ENCODE peak calls at places on chromosome 21, in nine cellular contexts. M is left lung, R is right lobe of liver, S is psoas muscle, L is esophagus squamous epithelium, O is stomach, I is heart left ventricle, D is ascending aorta, U is body of pancreas. E is an unnamed sample.

GRCh38 chr21:26441081-26441610 is 131.9 kb downstream of the CYYR1 start:
- DNase-seq in M (no peak), R (no peak), S (no peak), L (no peak), O (no peak), I (no peak), D (no peak), U (no peak), E (no peak)

GRCh38 chr21:44932366-44933181 is 7.3 kb upstream of the SLX9 start:
- DNase-seq in M (no peak), R (peak; percentile 78), S (peak; percentile 70), L (no peak), O (no peak), I (no peak), D (no peak), U (peak; percentile 43), E (no peak)

GRCh38 chr21:15826147-15826780 is 96.5 kb downstream of the USP25 start:
- DNase-seq in M (no peak), R (no peak), S (no peak), L (no peak), O (no peak), I (no peak), D (no peak), U (peak; percentile 27), E (no peak)

GRCh38 chr21:18249542-18250152 is 5.0 kb downstream of the CHODL start:
- DNase-seq in M (no peak), R (no peak), S (no peak), L (no peak), O (no peak), I (no peak), D (no peak), U (no peak), E (no peak)

GRCh38 chr21:40567511-40567910 is 279.4 kb downstream of the DSCAM start:
- DNase-seq in M (no peak), R (no peak), S (no peak), L (no peak), O (no peak), I (no peak), D (no peak), U (no peak), E (no peak)

GRCh38 chr21:32519945-32520884 is 65.1 kb downstream of the TCP10L start:
- DNase-seq in M (no peak), R (no peak), S (no peak), L (no peak), O (no peak), I (no peak), D (no peak), U (no peak), E (no peak)

GRCh38 chr21:18493420-18493819 is 89.8 kb upstream of the TMPRSS15 start:
- DNase-seq in M (no peak), R (no peak), S (no peak), L (no peak), O (no peak), I (no peak), D (no peak), U (no peak), E (no peak)

GRCh38 chr21:32131960-32132359 is 146.9 kb downstream of the MIS18A start:
- DNase-seq in M (no peak), R (no peak), S (no peak), L (no peak), O (no peak), I (peak; percentile 32), D (no peak), U (no peak), E (no peak)

GRCh38 chr21:28240586-28240985 is 752.1 kb downstream of the LTN1 start:
- DNase-seq in M (no peak), R (no peak), S (no peak), L (no peak), O (no peak), I (no peak), D (no peak), U (no peak), E (no peak)

GRCh38 chr21:20999567-21000169 is 1.5 kb downstream of the NCAM2 start:
- DNase-seq in M (no peak), R (no peak), S (no peak), L (no peak), O (no peak), I (no peak), D (no peak), U (peak; percentile 29), E (peak; percentile 39)

GRCh38 chr21:39461419-39461818 is 9.6 kb downstream of the SH3BGR start:
- DNase-seq in M (no peak), R (no peak), S (no peak), L (no peak), O (no peak), I (no peak), D (no peak), U (no peak), E (no peak)

GRCh38 chr21:32096411-32096810 is 182.4 kb downstream of the MIS18A start:
- DNase-seq in M (no peak), R (no peak), S (no peak), L (no peak), O (no peak), I (peak; percentile 38), D (no peak), U (no peak), E (no peak)

GRCh38 chr21:38661296-38662223 is 144.2 kb upstream of the ETS2 start:
- DNase-seq in M (peak; percentile 41), R (no peak), S (peak; percentile 56), L (no peak), O (no peak), I (peak; percentile 36), D (peak; percentile 81), U (peak; percentile 6), E (no peak)

GRCh38 chr21:43880111-43880985 is 15.3 kb downstream of the AGPAT3 start:
- DNase-seq in M (peak; percentile 47), R (no peak), S (peak; percentile 84), L (no peak), O (peak; percentile 57), I (peak; percentile 62), D (no peak), U (peak; percentile 57), E (no peak)

GRCh38 chr21:45984584-45985095 is 3.1 kb downstream of the COL6A1 start:
- DNase-seq in M (no peak), R (no peak), S (no peak), L (no peak), O (no peak), I (no peak), D (no peak), U (no peak), E (no peak)
- H3K9me3 ChIP-seq in M (no peaks in the 10 kb centered on the region), R (no peaks in the 10 kb centered on the region), S (no peaks in the 10 kb centered on the region), L (no peaks in the 10 kb centered on the region), O (no peaks in the 10 kb centered on the region), I (no peaks in the 10 kb centered on the region), D (no peaks in the 10 kb centered on the region), U (no peaks in the 10 kb centered on the region), E (no peaks in the 10 kb centered on the region)

DNA sequence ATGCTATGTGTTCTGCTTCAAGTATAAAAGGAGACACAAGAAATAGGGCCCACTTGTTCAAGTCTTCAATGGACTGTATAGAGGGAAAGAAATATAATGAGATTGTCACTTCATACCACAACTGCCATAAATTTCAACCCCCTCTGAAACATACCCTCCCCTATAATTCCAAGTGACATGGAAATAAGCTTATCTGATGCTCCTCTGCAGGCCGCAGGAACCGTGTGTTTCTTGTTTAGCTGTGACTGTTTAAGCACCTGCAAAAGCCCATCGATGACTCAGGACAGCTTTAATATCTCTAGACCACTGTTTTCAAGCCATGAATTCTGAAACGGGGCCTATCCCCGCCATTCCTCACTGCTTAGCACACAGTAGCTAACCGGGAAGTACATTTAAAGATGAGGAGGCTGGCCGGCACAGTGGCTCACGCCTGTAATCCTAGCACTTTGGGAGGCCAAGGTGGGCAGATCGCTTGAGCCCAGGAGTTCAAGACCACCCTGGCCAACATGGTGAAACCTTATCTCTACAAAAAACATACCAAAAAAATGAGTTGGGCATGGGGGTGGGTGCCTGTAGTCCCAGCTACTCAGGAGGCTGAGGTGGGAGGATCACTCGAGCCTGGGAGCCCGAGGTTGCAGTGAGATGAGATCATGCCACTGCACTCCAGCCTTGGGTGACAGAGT is 4.2 kb downstream of the HLCS start:
- DNase-seq in M (no peak), R (no peak), S (no peak), L (no peak), O (no peak), I (no peak), D (no peak), U (no peak), E (no peak)
- H3K9me3 ChIP-seq in M (no peaks in the 10 kb centered on the region), R (no peaks in the 10 kb centered on the region), S (no peaks in the 10 kb centered on the region), L (no peaks in the 10 kb centered on the region), O (no peaks in the 10 kb centered on the region), I (no peaks in the 10 kb centered on the region), D (no peaks in the 10 kb centered on the region), U (no peaks in the 10 kb centered on the region), E (no peaks in the 10 kb centered on the region)

GRCh38 chr21:34166468-34166867 is 93.1 kb downstream of the MRPS6 start:
- DNase-seq in M (no peak), R (no peak), S (no peak), L (no peak), O (no peak), I (no peak), D (peak; percentile 25), U (no peak), E (no peak)
- H3K9me3 ChIP-seq in M (peaks cover 6% of the 10 kb centered on the region), R (peaks cover 11% of the 10 kb centered on the region), S (peaks cover 54% of the 10 kb centered on the region), L (peaks cover 57% of the 10 kb centered on the region), O (peaks cover 54% of the 10 kb centered on the region), I (peaks cover 67% of the 10 kb centered on the region), D (peaks cover 37% of the 10 kb centered on the region), U (no peaks in the 10 kb centered on the region), E (peaks cover 14% of the 10 kb centered on the region)

GRCh38 chr21:8988696-8989095 is 1532.7 kb upstream of the TPTE start:
- DNase-seq in M (no peak), R (no peak), S (no peak), L (no peak), O (no peak), I (no peak), D (no peak), U (no peak), E (no peak)
- H3K9me3 ChIP-seq in M (no peaks in the 10 kb centered on the region), R (no peaks in the 10 kb centered on the region), S (no peaks in the 10 kb centered on the region), L (no peaks in the 10 kb centered on the region), O (peaks cover 16% of the 10 kb centered on the region), I (peaks cover 4% of the 10 kb centered on the region), D (no peaks in the 10 kb centered on the region), U (no peaks in the 10 kb centered on the region), E (no peaks in the 10 kb centered on the region)

E was measured in tibial nerve.